ENCODE peak calls at places on chromosomes 7 and 10, in eight cellular contexts. Z is A549, R is Panc1, I is cardiac muscle cell, A is stomach, H is GM23338, T is kidney, Y is mammary epithelial cell. Q is an unnamed sample.

GRCh38 chr10:97896756-97897155 is 47.1 kb downstream of the GOLGA7B start:
- DNase-seq in Z (no peak), R (no peak), I (no peak), A (no peak), H (no peak), T (no peak), Y (no peak), Q (no peak)

GRCh38 chr7:57487957-57488356 is 38.0 kb downstream of the ZNF716 start:
- DNase-seq in Z (no peak), R (no peak), I (no peak), A (no peak), H (no peak), T (no peak), Y (no peak), Q (no peak)

GRCh38 chr10:13490503-13490902 is 38.3 kb downstream of the BEND7 start:
- DNase-seq in Z (no peak), R (no peak), I (no peak), A (no peak), H (no peak), T (no peak), Y (no peak), Q (no peak)

GRCh38 chr7:92133737-92134270 is 473 bp downstream of the CYP51A1 start:
- DNase-seq in Z (peak; percentile 78), R (no peak), I (peak; percentile 82), A (peak; percentile 65), H (peak; percentile 90), T (peak; percentile 92), Y (no peak), Q (peak; percentile 21)

GRCh38 chr10:127757033-127757432 is 20.0 kb downstream of the FOXI2 start:
- DNase-seq in Z (no peak), R (no peak), I (no peak), A (no peak), H (peak; percentile 23), T (no peak), Y (no peak), Q (no peak)

GRCh38 chr7:36311539-36311938 is 78.1 kb upstream of the ANLN start:
- DNase-seq in Z (no peak), R (no peak), I (no peak), A (peak; percentile 14), H (no peak), T (no peak), Y (no peak), Q (no peak)

GRCh38 chr10:7312179-7312857 is 98.5 kb downstream of the SFMBT2 start:
- DNase-seq in Z (peak; percentile 52), R (no peak), I (no peak), A (no peak), H (no peak), T (no peak), Y (no peak), Q (no peak)

GRCh38 chr7:94393251-94393758 is 1.4 kb upstream of the COL1A2 start:
- DNase-seq in Z (no peak), R (no peak), I (no peak), A (no peak), H (peak; percentile 65), T (peak; percentile 66), Y (no peak), Q (no peak)

GRCh38 chr7:17301491-17302101 is 3.1 kb downstream of the AHR start:
- DNase-seq in Z (peak; percentile 53), R (no peak), I (peak; percentile 64), A (peak; percentile 52), H (peak; percentile 62), T (no peak), Y (peak; percentile 22), Q (peak; percentile 4)

GRCh38 chr10:72509206-72509799 is 116.6 kb downstream of the MICU1 start:
- DNase-seq in Z (no peak), R (no peak), I (no peak), A (no peak), H (no peak), T (no peak), Y (peak; percentile 53), Q (no peak)

GRCh38 chr10:83469719-83470336 is 669.5 kb upstream of the GHITM start:
- DNase-seq in Z (no peak), R (no peak), I (no peak), A (no peak), H (no peak), T (no peak), Y (no peak), Q (no peak)

GRCh38 chr7:13021566-13021965 is 334.1 kb downstream of the ARL4A start:
- DNase-seq in Z (no peak), R (no peak), I (no peak), A (no peak), H (no peak), T (no peak), Y (no peak), Q (no peak)

GRCh38 chr10:61217851-61218565 is 235.2 kb downstream of the TMEM26 start:
- DNase-seq in Z (no peak), R (no peak), I (no peak), A (no peak), H (no peak), T (no peak), Y (no peak), Q (no peak)

GRCh38 chr10:84539244-84539643 is 210.9 kb downstream of the CCSER2 start:
- DNase-seq in Z (no peak), R (no peak), I (no peak), A (no peak), H (no peak), T (no peak), Y (no peak), Q (no peak)

GRCh38 chr7:98295467-98296220 is 14.2 kb downstream of the BRI3 start:
- DNase-seq in Z (no peak), R (no peak), I (no peak), A (no peak), H (no peak), T (no peak), Y (no peak), Q (no peak)

GRCh38 chr10:91198781-91199180 is 21.7 kb upstream of the PCGF5 start:
- DNase-seq in Z (no peak), R (no peak), I (no peak), A (no peak), H (no peak), T (no peak), Y (peak; percentile 33), Q (no peak)

GRCh38 chr10:34721201-34721840 is 93.8 kb downstream of the PARD3 start:
- DNase-seq in Z (no peak), R (no peak), I (no peak), A (no peak), H (no peak), T (no peak), Y (peak; percentile 81), Q (no peak)

GRCh38 chr7:82211333-82211732 is 232.2 kb downstream of the CACNA2D1 start:
- DNase-seq in Z (no peak), R (no peak), I (no peak), A (no peak), H (no peak), T (no peak), Y (no peak), Q (no peak)

DNA sequence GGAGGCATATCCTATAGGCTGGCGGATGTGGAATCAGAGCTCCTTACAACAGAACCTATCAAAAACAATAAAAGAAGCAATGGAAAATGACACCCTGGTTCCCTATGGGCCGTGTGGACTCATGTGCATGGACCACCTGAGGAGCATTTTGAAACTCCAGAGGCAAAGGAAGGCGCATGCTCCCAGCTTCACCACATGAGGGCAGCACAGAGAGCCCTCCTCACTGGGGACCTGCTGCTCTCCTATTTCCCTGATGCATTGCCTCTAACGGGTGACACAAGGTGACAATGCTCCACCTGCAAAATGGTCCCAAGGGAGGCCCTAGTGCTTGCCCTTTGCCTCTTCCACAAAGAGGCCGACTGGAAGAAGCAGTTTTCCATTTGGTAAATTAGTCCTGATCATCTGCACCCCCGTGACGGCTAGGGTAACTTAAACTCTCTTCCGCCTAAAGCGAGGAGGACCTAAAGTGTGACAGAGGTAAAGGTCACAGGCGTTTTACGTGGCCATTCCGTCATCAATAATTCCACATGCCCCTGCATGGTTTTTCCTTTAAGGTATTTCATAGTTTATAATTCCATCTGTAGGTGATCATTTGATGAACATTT is 67.7 kb downstream of the GPAM start:
- DNase-seq in Z (peak; percentile 33), R (peak; percentile 35), I (peak; percentile 55), A (peak; percentile 46), H (peak; percentile 77), T (no peak), Y (peak; percentile 7), Q (no peak)
- TF ChIP-seq CTCF in Z (peak; percentile 54), R (peak; percentile 92), I (peak; percentile 74), A (no peak), H (peak; percentile 83), T (peak; percentile 61), Y (peak; percentile 88), Q (peak; percentile 31)

DNA sequence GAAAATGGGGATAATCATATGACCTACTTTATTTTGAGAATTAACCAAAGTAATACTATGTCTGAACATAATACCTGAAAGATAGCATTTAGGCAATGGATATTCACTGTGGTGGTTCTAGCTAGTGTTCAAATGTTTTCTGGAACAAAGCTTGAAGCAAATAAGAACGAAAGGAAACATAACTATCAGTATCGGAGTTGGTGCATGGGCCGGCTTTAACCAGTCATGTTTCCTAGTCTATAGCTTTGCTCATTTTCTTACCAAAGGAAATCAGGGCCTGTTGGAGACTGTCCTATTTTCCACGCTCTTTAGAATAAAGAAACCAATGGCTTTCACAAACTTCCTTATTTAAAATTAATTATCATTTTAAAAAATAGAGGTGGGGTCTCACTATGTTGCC is 8.9 kb downstream of the IL2RA start:
- DNase-seq in Z (no peak), R (no peak), I (no peak), A (no peak), H (no peak), T (no peak), Y (no peak), Q (no peak)
- H3K4me3 ChIP-seq in Z (no peak overlapping the region), R (no peak overlapping the region), I (no peak overlapping the region), A (no peak overlapping the region), H (no peak overlapping the region), T (no peak overlapping the region), Y (no peak overlapping the region), Q (no peak overlapping the region)

GRCh38 chr10:29479081-29479917 is 155.5 kb downstream of the SVIL start:
- DNase-seq in Z (no peak), R (no peak), I (no peak), A (no peak), H (no peak), T (no peak), Y (peak; percentile 96), Q (no peak)
- H3K4me1 ChIP-seq in Z (no peaks in the 10 kb centered on the region), R (no peaks in the 10 kb centered on the region), I (peaks cover 12% of the 10 kb centered on the region), A (no peaks in the 10 kb centered on the region), H (peaks cover 13% of the 10 kb centered on the region), T (peaks cover 9% of the 10 kb centered on the region), Y (peaks cover 24% of the 10 kb centered on the region), Q (peaks cover 78% of the 10 kb centered on the region)

GRCh38 chr10:69797959-69798358 is 3.7 kb upstream of the COL13A1 start:
- DNase-seq in Z (no peak), R (no peak), I (no peak), A (no peak), H (no peak), T (no peak), Y (peak; percentile 64), Q (no peak)

GRCh38 chr10:69800665-69801064 is 1.0 kb upstream of the COL13A1 start:
- DNase-seq in Z (no peak), R (no peak), I (no peak), A (no peak), H (no peak), T (no peak), Y (no peak), Q (no peak)

GRCh38 chr10:69801434-69802315 is at the start of gene COL13A1:
- DNase-seq in Z (peak; percentile 35), R (no peak), I (peak; percentile 93), A (no peak), H (peak; percentile 97), T (peak; percentile 83), Y (peak; percentile 76), Q (peak; percentile 33)

GRCh38 chr10:69801094-69801433 is 642 bp upstream of the COL13A1 start:
- DNase-seq in Z (peak; percentile 72), R (no peak), I (peak; percentile 86), A (peak; percentile 43), H (peak; percentile 87), T (no peak), Y (peak; percentile 61), Q (no peak)

GRCh38 chr10:69800109-69800508 is 1.6 kb upstream of the COL13A1 start:
- DNase-seq in Z (peak; percentile 71), R (no peak), I (peak; percentile 84), A (peak; percentile 35), H (peak; percentile 93), T (no peak), Y (peak; percentile 48), Q (no peak)
- TF ChIP-seq CTCF in Z (peak; percentile 72), R (peak; percentile 92), I (peak; percentile 85), A (no peak), H (peak; percentile 78), T (peak; percentile 54), Y (peak; percentile 80), Q (peak; percentile 72)